ENCODE peak calls at places on chromosomes 4 and X, in nine cellular contexts. Y, N, H, A, B, Z, R, O and C are unnamed samples.

GRCh38 chr4:9916937-9917336 is 104.4 kb downstream of the SLC2A9 start:
- DNase-seq in Y (no peak), N (no peak), H (no peak), A (no peak), B (no peak), Z (no peak), R (no peak), O (no peak), C (no peak)

GRCh38 chr4:106343865-106344264 is 24.7 kb downstream of the GIMD1 start:
- DNase-seq in Y (no peak), N (no peak), H (no peak), A (no peak), B (no peak), Z (no peak), R (no peak), O (no peak), C (no peak)

GRCh38 chrX:79365591-79365990 is 1.5 kb downstream of the ITM2A start:
- DNase-seq in Y (no peak), N (no peak), H (no peak), A (no peak), B (no peak), Z (no peak), R (no peak), O (no peak), C (no peak)

GRCh38 chr4:6992728-6993655 is 50.2 kb upstream of the TADA2B start:
- DNase-seq in Y (no peak), N (no peak), H (no peak), A (no peak), B (no peak), Z (no peak), R (no peak), O (no peak), C (no peak)

GRCh38 chr4:73836373-73837269 is at the start of gene CXCL6:
- DNase-seq in Y (no peak), N (no peak), H (no peak), A (no peak), B (no peak), Z (no peak), R (no peak), O (peak; percentile 56), C (no peak)

GRCh38 chr4:156182269-156182668 is 228.6 kb upstream of the CTSO start:
- DNase-seq in Y (no peak), N (no peak), H (no peak), A (no peak), B (no peak), Z (no peak), R (no peak), O (no peak), C (no peak)

GRCh38 chrX:152896450-152896849 is 1.4 kb upstream of the ZNF185 start:
- DNase-seq in Y (no peak), N (no peak), H (no peak), A (no peak), B (no peak), Z (no peak), R (no peak), O (no peak), C (no peak)

GRCh38 chrX:119753001-119753400 is 5.4 kb upstream of the SOWAHD start:
- DNase-seq in Y (no peak), N (no peak), H (no peak), A (no peak), B (no peak), Z (no peak), R (no peak), O (no peak), C (no peak)

GRCh38 chrX:5780821-5781220 is 447.8 kb downstream of the NLGN4X start:
- DNase-seq in Y (no peak), N (no peak), H (no peak), A (no peak), B (no peak), Z (no peak), R (no peak), O (no peak), C (no peak)

GRCh38 chr4:146975535-146975934 is 29.9 kb upstream of the TTC29 start:
- DNase-seq in Y (no peak), N (no peak), H (no peak), A (no peak), B (no peak), Z (no peak), R (no peak), O (no peak), C (no peak)

GRCh38 chr4:43233321-43233720 is 340.8 kb downstream of the GRXCR1 start:
- DNase-seq in Y (no peak), N (no peak), H (no peak), A (no peak), B (no peak), Z (no peak), R (no peak), O (no peak), C (no peak)

GRCh38 chr4:120977435-120977997 is 55.0 kb upstream of the PRDM5 start:
- DNase-seq in Y (no peak), N (no peak), H (peak; percentile 24), A (peak; percentile 6), B (no peak), Z (no peak), R (no peak), O (no peak), C (no peak)

GRCh38 chr4:84753318-84753972 is 170.5 kb downstream of the CDS1 start:
- DNase-seq in Y (no peak), N (no peak), H (no peak), A (no peak), B (no peak), Z (no peak), R (no peak), O (no peak), C (no peak)

GRCh38 chr4:169271692-169272007 is 894 bp upstream of the SH3RF1 start:
- DNase-seq in Y (no peak), N (no peak), H (peak; percentile 30), A (no peak), B (no peak), Z (no peak), R (no peak), O (no peak), C (no peak)

GRCh38 chrX:22069586-22069985 is 37.5 kb downstream of the PHEX start:
- DNase-seq in Y (no peak), N (no peak), H (no peak), A (no peak), B (no peak), Z (no peak), R (no peak), O (no peak), C (no peak)

GRCh38 chr4:184398741-184399504 is 75.4 kb downstream of the IRF2 start:
- DNase-seq in Y (no peak), N (no peak), H (no peak), A (no peak), B (no peak), Z (no peak), R (no peak), O (no peak), C (no peak)

GRCh38 chrX:79413009-79413408 is 45.9 kb upstream of the ITM2A start:
- DNase-seq in Y (no peak), N (no peak), H (peak; percentile 15), A (no peak), B (no peak), Z (no peak), R (no peak), O (no peak), C (no peak)

GRCh38 chr4:158056689-158057245 is 116.1 kb downstream of the GASK1B start:
- DNase-seq in Y (no peak), N (no peak), H (no peak), A (no peak), B (no peak), Z (no peak), R (no peak), O (no peak), C (no peak)

GRCh38 chr4:113951263-113951662 is 28.2 kb downstream of the ARSJ start:
- DNase-seq in Y (no peak), N (no peak), H (no peak), A (no peak), B (no peak), Z (no peak), R (no peak), O (no peak), C (no peak)

GRCh38 chrX:10474510-10474909 is 145.9 kb downstream of the MID1 start:
- DNase-seq in Y (no peak), N (no peak), H (no peak), A (no peak), B (no peak), Z (no peak), R (no peak), O (no peak), C (no peak)

GRCh38 chr4:122689972-122690371 is 42.5 kb upstream of the BBS12 start:
- DNase-seq in Y (peak; percentile 25), N (no peak), H (peak; percentile 21), A (peak; percentile 64), B (no peak), Z (no peak), R (peak; percentile 17), O (no peak), C (no peak)

GRCh38 chrX:155747520-155747919 is 133.6 kb upstream of the VAMP7 start:
- DNase-seq in Y (no peak), N (peak; percentile 59), H (no peak), A (no peak), B (no peak), Z (no peak), R (no peak), O (peak; percentile 53), C (no peak)

GRCh38 chr4:15765306-15765705 is 12.8 kb upstream of the CD38 start:
- DNase-seq in Y (no peak), N (no peak), H (no peak), A (no peak), B (no peak), Z (no peak), R (no peak), O (no peak), C (no peak)